ENCODE peak calls at places on chromosome X, in four cellular contexts. K, F, O and S are unnamed samples.
A peak's percentile ranks its signal among the peaks of the same experiment; 100 is the strongest.

GRCh38 chrX:107552976-107553375 is 75.3 kb upstream of the PRPS1 start:
- DNase-seq in K (no peak), F (no peak), O (no peak), S (no peak)

GRCh38 chrX:8404958-8405357 is 59.7 kb upstream of the VCX3B start:
- DNase-seq in F (no peak), K (no peak), O (no peak), S (no peak)

GRCh38 chrX:137548261-137548660 is 17.7 kb upstream of the ZIC3 start:
- DNase-seq in O (no peak), K (no peak), F (no peak), S (no peak)

GRCh38 chrX:44997888-44998287 is 124.9 kb downstream of the KDM6A start:
- DNase-seq in O (peak; percentile 38), F (no peak), K (no peak), S (no peak)

GRCh38 chrX:152901816-152902501 is 4.1 kb downstream of the ZNF185 start:
- DNase-seq in O (no peak), F (no peak), K (no peak), S (no peak)

GRCh38 chrX:68422478-68422877 is 10.8 kb downstream of the OPHN1 start:
- DNase-seq in F (no peak), O (no peak), K (no peak), S (no peak)

GRCh38 chrX:130702867-130703707 is 199.9 kb downstream of the ENOX2 start:
- DNase-seq in F (peak; percentile 9), O (no peak), K (no peak), S (peak; percentile 35)

GRCh38 chrX:55187281-55187680 is 32.9 kb upstream of the PAGE5 start:
- DNase-seq in K (no peak), F (no peak), O (no peak), S (no peak)

GRCh38 chrX:4570141-4570540 is 856.7 kb upstream of the PRKX start:
- DNase-seq in O (no peak), F (no peak), K (no peak), S (no peak)

GRCh38 chrX:37405954-37406353 is 56.8 kb downstream of the PRRG1 start:
- DNase-seq in K (no peak), F (no peak), O (no peak), S (no peak)

GRCh38 chrX:93120805-93121204 is 552.6 kb downstream of the NAP1L3 start:
- DNase-seq in F (no peak), K (no peak), O (no peak), S (no peak)

GRCh38 chrX:149829751-149830191 is 48.0 kb downstream of the MAGEA9 start:
- DNase-seq in F (no peak), K (no peak), O (peak; percentile 35), S (no peak)

GRCh38 chrX:23557070-23557469 is 110.2 kb upstream of the PRDX4 start:
- DNase-seq in O (no peak), K (no peak), F (peak; percentile 53), S (no peak)

GRCh38 chrX:115378471-115378870 is 89.0 kb downstream of the LUZP4 start:
- DNase-seq in K (no peak), O (no peak), F (no peak), S (no peak)

DNA sequence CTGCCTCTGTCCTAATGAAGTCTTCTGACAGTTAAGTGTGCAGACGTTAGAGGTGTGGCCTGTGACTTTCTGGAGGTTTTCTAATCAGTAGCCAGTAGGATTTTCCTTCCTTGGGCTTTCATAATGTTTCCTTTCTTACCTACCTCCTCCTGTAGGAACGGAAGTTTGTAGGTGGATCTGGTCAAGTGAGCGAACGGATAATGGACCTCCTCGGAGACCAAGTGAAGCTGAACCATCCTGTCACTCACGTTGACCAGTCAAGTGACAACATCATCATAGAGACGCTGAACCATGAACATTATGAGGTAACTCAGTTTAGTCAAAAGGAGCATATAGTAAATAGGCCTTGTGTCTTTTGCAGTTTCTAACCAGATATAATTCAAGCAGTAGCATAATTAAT is 75.0 kb downstream of the MAOA start:
- DNase-seq in K (no peak), O (no peak), F (no peak), S (no peak)
- TF ChIP-seq TARDBP in K (no peak), O (no peak), F (no peak), S (no peak)

DNA sequence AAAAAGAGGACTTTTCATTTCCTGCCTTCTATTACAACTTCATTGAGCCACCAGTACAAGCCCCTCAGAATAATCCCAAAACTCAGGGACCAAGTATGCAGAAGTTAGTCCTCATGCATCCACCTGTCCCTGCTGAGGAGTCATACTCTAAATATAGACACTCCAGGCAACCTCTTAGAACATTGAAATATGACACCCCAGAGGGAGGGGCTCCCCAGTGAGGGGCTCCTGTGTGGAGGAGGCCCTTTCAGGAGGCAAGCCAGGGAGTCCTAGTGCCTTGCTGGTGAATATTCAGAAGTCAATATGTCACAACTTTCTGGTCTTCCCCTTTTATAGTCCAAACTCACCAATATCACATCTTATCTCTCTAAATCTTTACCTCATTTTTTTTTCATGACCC is 1.5 kb upstream of the ARMCX6 start:
- DNase-seq in F (peak; percentile 12), K (no peak), O (no peak), S (peak; percentile 27)
- TF ChIP-seq TARDBP in F (no peak), K (no peak), O (no peak), S (no peak)

DNA sequence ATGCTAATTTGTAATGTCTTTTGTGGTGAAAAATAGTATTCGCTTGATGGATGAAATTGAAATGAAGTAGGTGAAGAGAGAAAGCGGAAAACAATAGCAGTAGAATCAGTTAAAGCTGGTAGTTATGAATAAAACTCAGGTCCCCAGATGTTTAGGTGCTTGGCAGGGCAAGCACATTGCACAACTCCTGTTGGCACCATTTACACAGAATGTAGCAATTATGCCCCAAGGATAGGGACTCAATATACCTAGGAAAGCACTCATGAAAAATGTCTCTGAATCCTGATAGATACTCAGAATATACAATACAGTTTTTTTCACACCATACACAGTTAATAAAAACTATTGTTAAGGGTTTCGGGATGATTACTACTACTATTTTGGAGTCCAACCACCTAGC is 26.5 kb upstream of the GRIA3 start:
- DNase-seq in O (no peak), K (no peak), F (no peak), S (no peak)
- TF ChIP-seq TARDBP in O (no peak), K (no peak), F (no peak), S (no peak)

GRCh38 chrX:73852022-73852421 is 289.0 kb downstream of the CHIC1 start:
- DNase-seq in F (no peak), K (no peak), O (no peak), S (no peak)

GRCh38 chrX:73849054-73849453 is 286.1 kb downstream of the CHIC1 start:
- DNase-seq in F (no peak), O (no peak), K (no peak), S (no peak)

GRCh38 chrX:73851014-73852009 is 288.3 kb downstream of the CHIC1 start:
- DNase-seq in F (no peak), O (peak; percentile 90), K (peak; percentile 26), S (peak; percentile 33)

GRCh38 chrX:73847991-73848390 is 285.0 kb downstream of the CHIC1 start:
- DNase-seq in K (no peak), F (no peak), O (no peak), S (no peak)

DNA sequence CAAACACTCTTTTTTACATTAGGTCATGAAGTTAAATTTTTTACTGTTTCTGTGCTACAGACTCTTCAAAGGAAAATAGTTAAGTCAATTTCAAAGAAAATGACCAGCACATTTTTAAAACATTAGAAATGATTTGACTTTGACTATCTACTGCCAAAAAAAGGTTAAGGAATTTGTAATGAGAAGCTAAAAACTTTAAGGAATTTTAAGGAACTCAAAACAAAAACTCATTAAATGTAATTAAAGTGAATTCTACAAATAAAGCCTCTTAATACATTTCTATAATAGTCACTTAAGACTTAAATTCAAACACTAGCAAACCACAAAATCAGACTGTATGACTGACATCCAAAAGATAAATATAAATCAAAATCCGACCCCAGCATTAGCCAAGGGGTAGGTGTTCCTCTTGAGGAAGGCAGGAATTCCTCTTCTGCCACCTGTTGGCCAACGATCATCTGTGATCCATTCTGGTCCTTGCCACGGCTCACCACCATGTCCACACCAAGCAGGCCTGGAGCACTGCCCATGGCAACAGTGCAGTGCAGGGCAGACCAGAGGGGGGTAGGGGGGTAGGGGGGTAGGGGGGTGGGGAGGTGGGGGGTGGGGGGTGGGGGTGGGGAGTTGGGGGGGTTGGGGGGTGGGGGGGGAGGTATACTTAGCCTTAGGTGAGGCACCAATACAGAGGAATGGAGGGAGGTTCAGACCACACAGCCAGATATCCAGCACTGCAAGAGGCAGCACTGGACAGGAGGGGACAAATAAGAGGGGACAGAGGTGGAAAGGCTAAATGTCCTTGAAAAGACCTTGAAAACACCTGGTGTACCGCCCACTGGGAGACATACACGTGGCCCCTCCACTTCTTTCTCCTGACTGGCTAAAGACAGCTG is 287.4 kb downstream of the CHIC1 start:
- DNase-seq in F (peak; percentile 1), O (peak; percentile 62), K (peak; percentile 13), S (peak; percentile 61)
- TF ChIP-seq TARDBP in F (no peak), O (no peak), K (no peak), S (no peak)

GRCh38 chrX:40140706-40141499 is 43.1 kb upstream of the BCOR start:
- DNase-seq in F (peak; percentile 56), K (no peak), O (no peak), S (no peak)

GRCh38 chrX:40142417-40142816 is 44.7 kb upstream of the BCOR start:
- DNase-seq in O (no peak), K (no peak), F (no peak), S (no peak)

GRCh38 chrX:40144576-40144975 is 46.8 kb upstream of the BCOR start:
- DNase-seq in O (no peak), K (no peak), F (no peak), S (no peak)

GRCh38 chrX:40143987-40144386 is 46.2 kb upstream of the BCOR start:
- DNase-seq in K (no peak), O (no peak), F (no peak), S (no peak)

DNA sequence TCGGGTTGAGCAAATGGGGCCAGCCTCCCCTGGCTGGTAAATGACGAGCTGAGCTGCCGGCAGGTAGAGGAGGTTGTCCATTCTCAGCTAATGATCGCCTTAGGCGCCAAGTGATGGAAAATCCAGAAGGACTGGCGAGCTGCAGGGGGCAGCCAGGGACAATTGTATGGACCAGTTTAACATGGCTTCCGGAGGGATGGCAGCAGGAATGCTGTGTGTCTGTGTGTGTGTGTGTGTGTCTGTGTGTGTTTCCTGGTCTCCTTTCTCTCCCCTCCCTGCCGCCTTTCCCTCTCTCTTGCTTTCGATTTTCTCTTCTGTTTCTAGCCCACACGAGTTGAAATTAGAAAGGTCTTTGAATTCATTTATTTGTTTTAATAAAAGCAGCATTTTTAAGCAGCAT is 45.2 kb upstream of the BCOR start:
- DNase-seq in F (no peak), O (no peak), K (no peak), S (no peak)
- TF ChIP-seq TARDBP in F (no peak), O (no peak), K (no peak), S (no peak)

GRCh38 chrX:119622356-119623232 is 16.4 kb upstream of the NKRF start:
- DNase-seq in K (no peak), O (no peak), F (no peak), S (no peak)
- TF ChIP-seq TARDBP in K (no peak), O (no peak), F (no peak), S (no peak)

DNA sequence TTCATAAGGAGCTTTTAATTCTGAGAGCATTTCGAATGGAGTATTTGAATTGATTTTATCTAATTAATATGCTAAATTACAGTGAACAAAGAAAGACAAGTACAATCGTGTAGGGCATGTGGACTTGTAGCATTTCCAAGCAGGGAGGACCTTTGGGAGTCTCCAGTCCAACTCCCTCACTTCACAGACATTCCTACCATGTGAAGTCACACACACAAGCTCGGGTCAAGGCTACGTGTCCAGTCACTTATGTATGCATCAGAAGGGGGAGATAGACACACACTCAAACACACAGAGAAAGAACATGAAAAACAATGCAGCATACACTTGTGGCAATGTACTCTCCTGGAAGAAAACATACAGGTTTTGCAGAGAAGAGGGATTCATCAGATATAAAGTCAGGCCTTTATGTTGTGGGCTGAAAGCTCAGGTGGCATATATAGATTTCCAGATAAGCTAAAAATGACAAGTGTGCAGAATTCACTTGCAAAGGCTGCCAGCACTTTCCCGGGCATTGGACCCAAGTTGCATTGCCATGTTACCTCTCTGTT is 136.1 kb upstream of the MID1 start:
- DNase-seq in K (no peak), F (no peak), O (no peak), S (peak; percentile 18)
- TF ChIP-seq TARDBP in K (no peak), F (no peak), O (no peak), S (no peak)